ENCODE peak calls at places on chromosomes 3 and 15, in six cellular contexts. U, I, N, S, A and W are unnamed samples.

GRCh38 chr3:31934018-31934417 is 47.0 kb downstream of the OSBPL10 start:
- DNase-seq in S (no peak), A (no peak), N (no peak), U (no peak), I (no peak), W (peak)

GRCh38 chr15:25244731-25245585 is 193.9 kb downstream of the UBE3A start:
- DNase-seq in U (no peak), I (no peak), A (peak), N (no peak), S (no peak), W (peak)

GRCh38 chr15:70142322-70143191 is 44.8 kb upstream of the TLE3 start:
- DNase-seq in A (peak), U (peak), I (no peak), S (no peak), N (no peak), W (no peak)

GRCh38 chr3:14587733-14588360 is 47.7 kb upstream of the GRIP2 start:
- DNase-seq in I (no peak), S (peak), A (no peak), N (no peak), U (peak), W (no peak)

GRCh38 chr15:38624248-38625214 is 59.9 kb upstream of the RASGRP1 start:
- DNase-seq in S (no peak), N (no peak), A (no peak), I (no peak), U (no peak), W (no peak)

GRCh38 chr3:169759256-169759655 is 5.6 kb downstream of the TERC start:
- DNase-seq in A (no peak), U (peak), N (no peak), I (no peak), S (no peak), W (no peak)

GRCh38 chr3:7766530-7766929 is 735.1 kb upstream of the LMCD1 start:
- DNase-seq in U (no peak), A (no peak), N (no peak), S (no peak), I (no peak), W (no peak)

GRCh38 chr3:71016141-71016845 is 567.2 kb downstream of the FOXP1 start:
- DNase-seq in A (no peak), N (no peak), U (no peak), S (no peak), I (no peak), W (no peak)

GRCh38 chr3:111616417-111617105 is 21.4 kb upstream of the ZBED2 start:
- DNase-seq in S (no peak), A (no peak), U (peak), I (no peak), N (no peak), W (peak)

GRCh38 chr3:181998828-181999227 is 287.1 kb downstream of the SOX2 start:
- DNase-seq in I (no peak), A (no peak), U (no peak), N (no peak), S (no peak), W (no peak)

GRCh38 chr3:150603888-150604319 is 783 bp downstream of the SELENOT start:
- DNase-seq in I (peak), S (peak), A (no peak), N (peak), U (no peak), W (no peak)

GRCh38 chr3:153601422-153601853 is 439.4 kb downstream of the RAP2B start:
- DNase-seq in A (no peak), U (no peak), N (no peak), I (no peak), S (no peak), W (no peak)

GRCh38 chr3:41464858-41465257 is 265.6 kb downstream of the CTNNB1 start:
- DNase-seq in A (no peak), N (no peak), S (no peak), I (no peak), U (no peak), W (no peak)

GRCh38 chr3:171314341-171314740 is 145.9 kb downstream of the TNIK start:
- DNase-seq in U (no peak), A (no peak), S (no peak), I (no peak), N (no peak), W (no peak)

GRCh38 chr15:67674983-67675382 is 132.5 kb downstream of the MAP2K5 start:
- DNase-seq in N (no peak), A (no peak), U (no peak), S (no peak), I (no peak), W (no peak)

GRCh38 chr3:46934067-46934466 is 42.5 kb downstream of the CCDC12 start:
- DNase-seq in I (no peak), N (no peak), S (no peak), U (no peak), A (no peak), W (peak)

GRCh38 chr3:67876261-67876660 is 221.8 kb upstream of the SUCLG2 start:
- DNase-seq in N (no peak), S (no peak), I (no peak), U (no peak), A (no peak), W (no peak)

GRCh38 chr3:104939196-104939595 is 427.5 kb upstream of the ALCAM start:
- DNase-seq in I (no peak), U (peak), N (no peak), A (no peak), S (no peak), W (no peak)

GRCh38 chr3:120094776-120095225 is 554 bp upstream of the GSK3B start:
- DNase-seq in S (peak), I (peak), N (peak), U (peak), A (no peak), W (peak)

GRCh38 chr15:101437209-101437608 is 52.3 kb downstream of the PCSK6 start:
- DNase-seq in S (peak), N (no peak), U (no peak), I (no peak), A (no peak), W (no peak)

GRCh38 chr3:47523310-47524073 is 10.0 kb upstream of the ELP6 start:
- DNase-seq in A (no peak), U (no peak), I (no peak), S (no peak), N (no peak), W (no peak)

GRCh38 chr3:15903164-15903563 is 105.4 kb upstream of the ANKRD28 start:
- DNase-seq in U (peak), S (no peak), N (peak), A (peak), I (peak), W (no peak)

GRCh38 chr3:156608601-156609000 is 53.7 kb upstream of the SSR3 start:
- DNase-seq in S (no peak), I (no peak), U (no peak), N (no peak), A (no peak), W (no peak)

GRCh38 chr3:115512565-115513410 is 110.5 kb upstream of the GAP43 start:
- DNase-seq in A (no peak), I (no peak), N (no peak), S (peak), U (peak), W (no peak)

GRCh38 chr3:47010050-47010712 is 30.7 kb downstream of the NBEAL2 start:
- DNase-seq in S (no peak), N (no peak), I (no peak), U (no peak), A (no peak), W (peak)

GRCh38 chr3:45084820-45085816 is 59.0 kb downstream of the CLEC3B start:
- DNase-seq in A (no peak), I (no peak), N (no peak), U (peak), S (no peak), W (no peak)
- TF ChIP-seq CTCF in A (no peak), I (no peak), N (no peak), U (no peak), S (no peak), W (no peak)

DNA sequence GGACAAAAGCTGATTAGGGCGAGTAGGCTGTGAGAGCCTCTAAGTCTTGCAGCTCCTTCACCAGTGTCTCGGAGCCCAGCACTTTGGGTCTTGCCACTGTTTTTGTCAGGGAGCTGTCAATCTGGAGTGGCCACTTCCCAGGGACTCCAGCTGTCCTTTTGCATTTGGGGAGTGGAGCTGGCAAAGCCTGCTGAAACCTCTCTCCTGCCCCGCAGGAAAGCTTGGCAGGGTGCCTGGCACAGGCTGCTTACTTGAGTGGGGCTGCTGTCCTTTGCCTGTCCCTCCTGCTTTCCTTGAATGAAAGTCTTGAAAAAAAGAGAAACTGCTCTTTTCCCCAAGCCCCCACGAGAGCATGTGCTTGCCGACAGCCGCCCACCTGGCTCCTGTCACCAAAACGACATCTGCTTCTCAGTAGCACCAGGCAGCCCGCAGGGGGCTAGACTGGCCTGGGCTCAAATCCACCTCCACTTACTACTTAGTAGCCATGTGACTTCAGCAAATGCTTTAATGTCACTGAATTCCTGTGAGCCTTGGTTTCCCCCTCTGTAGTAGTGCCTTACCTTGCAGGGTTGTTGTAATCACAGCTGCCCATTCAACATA is 13.7 kb downstream of the USP13 start:
- DNase-seq in A (peak), I (no peak), N (no peak), S (no peak), U (no peak), W (no peak)
- TF ChIP-seq POLR2A in A (no peak), I (no peak), N (no peak), S (no peak), U (no peak), W (no peak)

GRCh38 chr3:30135190-30135589 is 471.2 kb upstream of the TGFBR2 start:
- DNase-seq in I (no peak), N (no peak), U (no peak), S (peak), A (no peak), W (no peak)
- TF ChIP-seq CTCF in I (no peak), N (no peak), U (no peak), S (peak), A (peak), W (no peak)

GRCh38 chr3:10551821-10552630 is 46.6 kb upstream of the ATP2B2 start:
- DNase-seq in I (peak), N (peak), S (peak), A (peak), U (peak), W (peak)
- TF ChIP-seq POLR2A in I (no peak), N (no peak), S (no peak), A (no peak), U (no peak), W (no peak)

GRCh38 chr15:79872358-79873017 is 24.3 kb downstream of the MTHFS start:
- DNase-seq in I (no peak), U (peak), S (no peak), A (no peak), N (no peak), W (no peak)
- TF ChIP-seq CTCF in I (no peak), U (no peak), S (no peak), A (no peak), N (no peak), W (no peak)

DNA sequence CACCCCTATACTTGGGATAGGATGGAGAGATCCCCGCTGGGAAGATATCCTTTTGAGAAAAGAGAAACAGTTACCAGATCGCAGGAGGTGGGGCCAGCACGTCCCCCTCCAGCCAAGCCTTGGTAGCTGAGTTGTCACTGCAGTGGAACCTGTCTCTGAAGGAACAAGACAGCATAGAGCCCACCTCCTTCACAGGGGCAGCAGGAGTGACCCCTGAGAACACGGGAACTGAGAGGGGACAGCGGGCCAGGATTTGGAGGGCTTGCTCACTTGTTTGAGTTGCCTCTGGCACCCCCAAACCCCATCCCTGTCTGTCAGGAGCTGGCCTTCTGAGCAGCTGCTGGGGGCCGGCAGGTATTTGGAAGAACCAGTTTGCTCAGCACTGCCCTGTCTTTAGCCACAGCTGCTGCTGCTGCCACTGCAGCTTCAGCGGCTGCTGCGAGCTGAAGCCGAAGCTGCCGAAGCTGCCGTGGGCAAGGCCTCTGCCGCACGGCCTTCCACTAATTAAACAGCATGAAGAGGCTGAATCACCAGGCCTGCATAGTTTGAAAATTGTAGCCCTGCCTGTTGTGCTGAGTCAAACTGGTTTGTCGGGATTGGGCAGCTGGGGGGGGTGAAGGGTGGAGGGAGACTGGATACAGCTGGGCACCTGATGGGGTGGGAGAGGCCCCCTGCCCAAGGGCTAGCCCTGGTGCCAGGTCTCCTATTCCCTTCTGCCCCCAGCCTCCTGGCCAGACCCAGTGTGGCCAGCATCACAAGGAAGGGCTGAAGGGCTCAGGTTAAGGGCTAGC is 4.0 kb downstream of the EPHB3 start:
- DNase-seq in S (peak), U (peak), A (no peak), N (peak), I (no peak), W (no peak)
- TF ChIP-seq POLR2A in S (no peak), U (peak), A (no peak), N (no peak), I (no peak), W (no peak)

DNA sequence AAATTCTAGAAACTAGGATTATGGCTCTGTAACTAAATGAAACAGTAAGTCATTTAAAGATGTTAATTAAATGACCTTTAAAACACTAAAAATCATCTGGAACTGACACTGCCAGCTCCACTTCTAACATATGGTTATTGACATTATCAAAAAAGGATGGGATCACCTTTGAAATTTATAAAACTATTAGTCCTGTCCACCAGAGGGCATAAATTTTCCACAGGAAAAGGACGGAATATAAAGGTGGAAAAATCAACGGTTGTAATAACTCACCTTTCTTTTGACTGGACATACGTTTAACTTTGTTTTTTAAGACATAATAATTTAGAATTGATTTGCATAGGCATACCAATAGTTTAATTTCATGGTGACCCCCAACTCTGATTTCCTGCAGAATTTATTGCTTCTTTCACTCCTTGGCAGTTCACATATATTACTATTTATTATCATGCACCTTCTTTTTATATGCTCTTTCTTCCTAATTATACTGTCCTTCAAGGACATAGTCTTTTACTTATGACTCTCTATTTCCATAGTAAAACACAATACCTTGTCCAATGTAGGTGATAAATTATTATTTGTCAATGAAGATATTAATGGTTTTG is 345.7 kb downstream of the CADM2 start:
- DNase-seq in N (no peak), S (peak), A (no peak), I (no peak), U (no peak), W (no peak)
- TF ChIP-seq CTCF in N (no peak), S (peak), A (no peak), I (no peak), U (peak), W (no peak)

GRCh38 chr3:183159319-183159718 is 3.2 kb downstream of the LAMP3 start:
- DNase-seq in U (no peak), I (no peak), A (no peak), S (peak), N (no peak), W (no peak)
- TF ChIP-seq POLR2A in U (no peak), I (no peak), A (no peak), S (no peak), N (no peak), W (no peak)

GRCh38 chr3:123028233-123028828 is 768 bp upstream of the SEMA5B start:
- DNase-seq in I (peak), A (peak), N (peak), S (peak), U (peak), W (peak)

GRCh38 chr3:123031051-123031450 is 3.5 kb upstream of the SEMA5B start:
- DNase-seq in S (no peak), N (no peak), I (no peak), U (no peak), A (no peak), W (no peak)

GRCh38 chr3:123025642-123026521 is 1.7 kb downstream of the SEMA5B start:
- DNase-seq in U (no peak), I (no peak), N (no peak), S (no peak), A (peak), W (no peak)

GRCh38 chr3:123026551-123027291 is 842 bp downstream of the SEMA5B start:
- DNase-seq in U (no peak), N (no peak), S (peak), I (no peak), A (peak), W (peak)

DNA sequence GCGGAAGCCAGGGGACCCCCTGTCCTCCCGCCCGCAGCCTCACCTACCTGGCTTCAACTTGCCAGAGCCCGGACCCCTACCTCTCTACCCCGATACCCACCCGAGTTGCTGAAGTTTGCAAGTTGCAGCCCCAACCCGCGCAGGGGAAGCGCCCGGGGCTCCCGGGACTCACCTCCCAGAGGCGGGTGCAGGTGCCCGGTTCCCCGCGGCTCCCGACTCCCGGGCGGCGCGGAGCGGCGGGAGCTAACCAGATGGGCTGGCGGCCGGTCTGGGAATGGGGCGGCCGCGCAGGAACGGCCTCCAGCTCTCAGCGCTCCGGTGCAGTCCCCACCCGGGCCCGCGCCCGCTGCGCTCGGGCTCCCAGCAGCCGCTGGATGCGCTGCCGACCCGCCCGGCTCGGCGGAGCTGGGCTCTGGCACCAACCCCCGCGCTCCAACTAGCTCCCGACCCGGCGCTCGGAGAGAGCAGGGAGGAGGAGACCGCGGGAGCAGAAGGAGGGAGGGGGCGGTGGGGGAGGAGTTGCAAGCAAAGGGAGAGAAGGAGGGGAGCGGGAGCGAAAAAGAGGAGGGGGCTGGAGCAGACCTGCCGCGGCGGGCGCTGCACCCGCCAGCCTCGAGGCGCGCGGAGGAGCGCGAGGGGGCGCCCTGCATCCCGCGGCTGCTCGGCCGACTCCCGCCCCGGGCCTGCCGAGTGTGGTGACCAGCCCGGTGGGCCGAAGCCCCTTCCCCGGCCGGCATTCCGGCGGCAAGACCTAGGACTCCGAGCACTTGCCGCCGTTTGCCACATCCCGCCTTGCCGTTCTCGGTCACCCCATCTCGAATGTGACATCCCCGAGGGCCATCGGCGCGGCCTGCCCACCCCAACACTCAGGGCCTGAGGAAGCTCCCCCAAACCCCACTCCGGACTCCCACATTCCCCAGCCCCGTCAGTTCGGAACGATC is at the start of gene SEMA5B:
- DNase-seq in I (no peak), N (no peak), S (peak), U (no peak), A (peak), W (peak)
- TF ChIP-seq CTCF in I (peak), N (no peak), S (peak), U (peak), A (peak), W (peak)